ENCODE peak calls at places on chromosomes 4 and X, in six cellular contexts. One of them, this sample, is unnamed.

GRCh38 chrX:86805241-86805640 is 657.0 kb downstream of the DACH2 start:
- DNase-seq in HEK293T: no peak
- DNase-seq in NCI-H1105 treated with DMSO at 0.1 percent for 48 hours: no peak
- DNase-seq in AG08396: no peak
- DNase-seq in BJ: no peak
- DNase-seq in mammary epithelial cell: no peak
- DNase-seq in this sample: no peak

GRCh38 chr4:79673898-79674297 is 265.9 kb upstream of the GK2 start:
- DNase-seq in BJ: no peak
- DNase-seq in NCI-H1105 treated with DMSO at 0.1 percent for 48 hours: no peak
- DNase-seq in mammary epithelial cell: no peak
- DNase-seq in AG08396: no peak
- DNase-seq in HEK293T: no peak
- DNase-seq in this sample: no peak

GRCh38 chrX:40201486-40201885 is 103.7 kb upstream of the BCOR start:
- DNase-seq in AG08396: no peak
- DNase-seq in BJ: no peak
- DNase-seq in HEK293T: no peak
- DNase-seq in NCI-H1105 treated with DMSO at 0.1 percent for 48 hours: no peak
- DNase-seq in mammary epithelial cell: no peak
- DNase-seq in this sample: no peak

GRCh38 chr4:69888336-69888735 is 28.4 kb upstream of the SULT1E1 start:
- DNase-seq in AG08396: no peak
- DNase-seq in HEK293T: no peak
- DNase-seq in NCI-H1105 treated with DMSO at 0.1 percent for 48 hours: no peak
- DNase-seq in mammary epithelial cell: peak
- DNase-seq in BJ: no peak
- DNase-seq in this sample: no peak

GRCh38 chrX:155745792-155746191 is 133.0 kb upstream of the TMLHE start:
- DNase-seq in HEK293T: peak
- DNase-seq in AG08396: no peak
- DNase-seq in mammary epithelial cell: peak
- DNase-seq in BJ: no peak
- DNase-seq in NCI-H1105 treated with DMSO at 0.1 percent for 48 hours: peak
- DNase-seq in this sample: no peak

GRCh38 chr4:142696334-142697122 is 149.6 kb downstream of the INPP4B start:
- DNase-seq in BJ: no peak
- DNase-seq in NCI-H1105 treated with DMSO at 0.1 percent for 48 hours: no peak
- DNase-seq in AG08396: no peak
- DNase-seq in mammary epithelial cell: no peak
- DNase-seq in HEK293T: no peak
- DNase-seq in this sample: peak

GRCh38 chr4:8100696-8101095 is 57.9 kb downstream of the ABLIM2 start:
- DNase-seq in NCI-H1105 treated with DMSO at 0.1 percent for 48 hours: no peak
- DNase-seq in BJ: no peak
- DNase-seq in mammary epithelial cell: no peak
- DNase-seq in HEK293T: no peak
- DNase-seq in AG08396: no peak
- DNase-seq in this sample: no peak

GRCh38 chrX:69069086-69069445 is 96.2 kb downstream of the PJA1 start:
- DNase-seq in HEK293T: no peak
- DNase-seq in mammary epithelial cell: no peak
- DNase-seq in BJ: no peak
- DNase-seq in AG08396: no peak
- DNase-seq in NCI-H1105 treated with DMSO at 0.1 percent for 48 hours: no peak
- DNase-seq in this sample: no peak

GRCh38 chr4:15990570-15991285 is 27.8 kb upstream of the FGFBP2 start:
- DNase-seq in HEK293T: no peak
- DNase-seq in AG08396: no peak
- DNase-seq in mammary epithelial cell: no peak
- DNase-seq in NCI-H1105 treated with DMSO at 0.1 percent for 48 hours: no peak
- DNase-seq in BJ: no peak
- DNase-seq in this sample: no peak

GRCh38 chr4:19438228-19438627 is 813.5 kb upstream of the SLIT2 start:
- DNase-seq in AG08396: peak
- DNase-seq in HEK293T: no peak
- DNase-seq in NCI-H1105 treated with DMSO at 0.1 percent for 48 hours: no peak
- DNase-seq in mammary epithelial cell: no peak
- DNase-seq in BJ: no peak
- DNase-seq in this sample: no peak

GRCh38 chr4:16537926-16538325 is 311.7 kb upstream of the TAPT1 start:
- DNase-seq in NCI-H1105 treated with DMSO at 0.1 percent for 48 hours: no peak
- DNase-seq in HEK293T: no peak
- DNase-seq in AG08396: no peak
- DNase-seq in BJ: no peak
- DNase-seq in mammary epithelial cell: no peak
- DNase-seq in this sample: no peak

GRCh38 chrX:91434351-91435168 is at the start of gene PABPC5:
- DNase-seq in AG08396: peak
- DNase-seq in HEK293T: no peak
- DNase-seq in mammary epithelial cell: peak
- DNase-seq in NCI-H1105 treated with DMSO at 0.1 percent for 48 hours: peak
- DNase-seq in BJ: peak
- DNase-seq in this sample: peak

GRCh38 chrX:132463411-132463810 is 25.4 kb downstream of the MBNL3 start:
- DNase-seq in NCI-H1105 treated with DMSO at 0.1 percent for 48 hours: no peak
- DNase-seq in BJ: no peak
- DNase-seq in AG08396: no peak
- DNase-seq in HEK293T: no peak
- DNase-seq in mammary epithelial cell: no peak
- DNase-seq in this sample: no peak

GRCh38 chr4:17810260-17811077 is at the start of the genes DCAF16 and NCAPG:
- DNase-seq in HEK293T: peak
- DNase-seq in mammary epithelial cell: peak
- DNase-seq in AG08396: peak
- DNase-seq in NCI-H1105 treated with DMSO at 0.1 percent for 48 hours: peak
- DNase-seq in BJ: peak
- DNase-seq in this sample: peak

GRCh38 chr4:90889171-90889570 is 762.0 kb downstream of the CCSER1 start:
- DNase-seq in NCI-H1105 treated with DMSO at 0.1 percent for 48 hours: no peak
- DNase-seq in AG08396: no peak
- DNase-seq in BJ: no peak
- DNase-seq in HEK293T: no peak
- DNase-seq in mammary epithelial cell: peak
- DNase-seq in this sample: no peak

GRCh38 chrX:40078489-40079288 is 19.1 kb downstream of the BCOR start:
- DNase-seq in BJ: no peak
- DNase-seq in mammary epithelial cell: no peak
- DNase-seq in AG08396: no peak
- DNase-seq in NCI-H1105 treated with DMSO at 0.1 percent for 48 hours: no peak
- DNase-seq in HEK293T: no peak
- DNase-seq in this sample: no peak

GRCh38 chr4:102139132-102139573 is 206.1 kb downstream of the SLC39A8 start:
- DNase-seq in HEK293T: no peak
- DNase-seq in NCI-H1105 treated with DMSO at 0.1 percent for 48 hours: peak
- DNase-seq in BJ: peak
- DNase-seq in AG08396: no peak
- DNase-seq in mammary epithelial cell: peak
- DNase-seq in this sample: no peak

GRCh38 chrX:7689791-7690412 is 153.1 kb upstream of the VCX start:
- DNase-seq in AG08396: no peak
- DNase-seq in BJ: no peak
- DNase-seq in NCI-H1105 treated with DMSO at 0.1 percent for 48 hours: peak
- DNase-seq in HEK293T: no peak
- DNase-seq in mammary epithelial cell: peak
- DNase-seq in this sample: no peak

GRCh38 chrX:78886550-78886949 is 58.6 kb upstream of the P2RY10 start:
- DNase-seq in HEK293T: peak
- DNase-seq in NCI-H1105 treated with DMSO at 0.1 percent for 48 hours: no peak
- DNase-seq in AG08396: no peak
- DNase-seq in mammary epithelial cell: no peak
- DNase-seq in BJ: no peak
- DNase-seq in this sample: no peak

GRCh38 chr4:85747871-85748491 is 273.0 kb downstream of the ARHGAP24 start:
- DNase-seq in AG08396: peak
- DNase-seq in HEK293T: peak
- DNase-seq in mammary epithelial cell: peak
- DNase-seq in BJ: no peak
- DNase-seq in NCI-H1105 treated with DMSO at 0.1 percent for 48 hours: peak
- DNase-seq in this sample: no peak

GRCh38 chr4:88697113-88697512 is 516 bp downstream of the NAP1L5 start:
- DNase-seq in HEK293T: no peak
- DNase-seq in AG08396: peak
- DNase-seq in NCI-H1105 treated with DMSO at 0.1 percent for 48 hours: no peak
- DNase-seq in mammary epithelial cell: no peak
- DNase-seq in BJ: no peak
- DNase-seq in this sample: no peak

GRCh38 chrX:45758319-45758718 is 557.6 kb upstream of the DIPK2B start:
- DNase-seq in HEK293T: no peak
- DNase-seq in NCI-H1105 treated with DMSO at 0.1 percent for 48 hours: no peak
- DNase-seq in mammary epithelial cell: peak
- DNase-seq in BJ: peak
- DNase-seq in AG08396: peak
- DNase-seq in this sample: no peak